ENCODE peak calls at places on chromosomes 3 and 15, in four cellular contexts. G is tibial artery, V is gastrocnemius medialis, U is PC-3. B is an unnamed sample.

GRCh38 chr3:194617827-194618226 is 15.4 kb downstream of the TMEM44 start:
- DNase-seq in G (no peak), V (no peak), U (peak; percentile 66), B (no peak)

GRCh38 chr3:128618398-128618726 is 32.3 kb downstream of the RPN1 start:
- DNase-seq in G (no peak), V (no peak), U (no peak), B (no peak)

GRCh38 chr3:19866751-19867347 is 67.2 kb downstream of the EFHB start:
- DNase-seq in G (peak; percentile 37), V (no peak), U (peak; percentile 82), B (peak; percentile 73)

GRCh38 chr3:126406389-126407296 is 11.9 kb downstream of the CFAP100 start:
- DNase-seq in G (no peak), V (no peak), U (no peak), B (peak; percentile 49)

GRCh38 chr3:50299929-50300680 is 900 bp upstream of the HYAL3 start:
- DNase-seq in G (no peak), V (no peak), U (no peak), B (no peak)

GRCh38 chr15:99566157-99566900 is 545 bp downstream of the MEF2A start:
- DNase-seq in G (peak; percentile 28), V (peak; percentile 39), U (peak; percentile 5), B (no peak)

GRCh38 chr15:41507820-41508290 is 5.8 kb downstream of the LTK start:
- DNase-seq in G (no peak), V (no peak), U (peak; percentile 92), B (no peak)

GRCh38 chr3:125587039-125587664 is 8.1 kb downstream of the OSBPL11 start:
- DNase-seq in G (no peak), V (no peak), U (peak; percentile 4), B (no peak)

GRCh38 chr3:143835312-143835711 is 13.0 kb downstream of the SLC9A9 start:
- DNase-seq in G (no peak), V (no peak), U (no peak), B (no peak)

GRCh38 chr3:141091416-141091815 is 40.3 kb downstream of the SPSB4 start:
- DNase-seq in G (no peak), V (no peak), U (no peak), B (no peak)

GRCh38 chr3:105414841-105415240 is 48.1 kb downstream of the ALCAM start:
- DNase-seq in G (no peak), V (no peak), U (no peak), B (no peak)

GRCh38 chr3:101928890-101929289 is 79.6 kb downstream of the NFKBIZ start:
- DNase-seq in G (no peak), V (no peak), U (peak; percentile 95), B (no peak)

GRCh38 chr15:89305395-89305794 is 29.2 kb downstream of the POLG start:
- DNase-seq in G (no peak), V (no peak), U (no peak), B (no peak)

GRCh38 chr3:99884484-99884883 is 66.8 kb downstream of the CMSS1 start:
- DNase-seq in G (no peak), V (no peak), U (no peak), B (no peak)

GRCh38 chr15:62636823-62637320 is 405.7 kb upstream of the TPM1 start:
- DNase-seq in G (no peak), V (no peak), U (no peak), B (no peak)

GRCh38 chr3:197007953-197008352 is 21.7 kb downstream of the MELTF start:
- DNase-seq in G (no peak), V (no peak), U (no peak), B (no peak)

GRCh38 chr3:174016186-174016585 is 618.6 kb downstream of the NLGN1 start:
- DNase-seq in G (no peak), V (no peak), U (peak; percentile 74), B (no peak)

GRCh38 chr3:23713641-23714040 is 92.1 kb upstream of the UBE2E1 start:
- DNase-seq in G (no peak), V (no peak), U (no peak), B (no peak)

GRCh38 chr3:64496786-64497560 is 190.8 kb downstream of the ADAMTS9 start:
- DNase-seq in G (no peak), V (no peak), U (no peak), B (no peak)

GRCh38 chr15:73748731-73749130 is 4.4 kb downstream of the INSYN1 start:
- DNase-seq in G (no peak), V (no peak), U (no peak), B (no peak)

GRCh38 chr3:71902258-71903128 is 117.5 kb upstream of the PROK2 start:
- DNase-seq in G (no peak), V (no peak), U (no peak), B (no peak)

GRCh38 chr3:127629462-127630403 is 748 bp downstream of the PODXL2 start:
- DNase-seq in G (no peak), V (no peak), U (no peak), B (no peak)

GRCh38 chr15:25777047-25777446 is 86.1 kb downstream of the ATP10A start:
- DNase-seq in G (no peak), V (no peak), U (no peak), B (no peak)

GRCh38 chr3:151638555-151638954 is 95.2 kb upstream of the AADACL2 start:
- DNase-seq in G (no peak), V (no peak), U (no peak), B (no peak)

GRCh38 chr15:63203451-63204090 is 14.2 kb downstream of the RAB8B start:
- DNase-seq in G (no peak), V (no peak), U (peak; percentile 18), B (no peak)

GRCh38 chr3:80263260-80263659 is 495.5 kb upstream of the ROBO1 start:
- DNase-seq in G (no peak), V (no peak), U (no peak), B (no peak)

GRCh38 chr3:50370594-50370993 is 11.3 kb upstream of the TMEM115 start:
- DNase-seq in G (no peak), V (no peak), U (peak; percentile 55), B (no peak)

GRCh38 chr3:152039887-152040286 is 166.4 kb downstream of the SUCNR1 start:
- DNase-seq in G (no peak), V (no peak), U (no peak), B (no peak)

GRCh38 chr3:161508852-161509477 is 12.4 kb downstream of the OTOL1 start:
- DNase-seq in G (no peak), V (no peak), U (peak; percentile 62), B (no peak)

GRCh38 chr3:156349111-156349510 is 205.8 kb downstream of the SSR3 start:
- DNase-seq in G (no peak), V (no peak), U (no peak), B (no peak)

GRCh38 chr3:14391033-14391432 is 11.4 kb upstream of the SLC6A6 start:
- DNase-seq in G (peak; percentile 71), V (peak; percentile 94), U (peak; percentile 54), B (peak; percentile 81)

GRCh38 chr15:44501768-44502366 is 35.1 kb upstream of the EIF3J start:
- DNase-seq in G (no peak), V (no peak), U (peak; percentile 48), B (no peak)

GRCh38 chr15:69610264-69610663 is 157.6 kb downstream of the RPLP1 start:
- DNase-seq in G (no peak), V (no peak), U (no peak), B (no peak)

GRCh38 chr3:145246291-145246690 is 914.7 kb downstream of the PLOD2 start:
- DNase-seq in G (no peak), V (no peak), U (no peak), B (no peak)
- H3K9me3 ChIP-seq in G (peaks cover 19% of the 10 kb centered on the region), V (no peaks in the 10 kb centered on the region), U (peaks cover 6% of the 10 kb centered on the region), B (peaks cover 18% of the 10 kb centered on the region)

GRCh38 chr3:155244206-155244605 is 49.3 kb downstream of the STRIT1 start:
- DNase-seq in G (no peak), V (no peak), U (no peak), B (no peak)

GRCh38 chr3:155242342-155242741 is 51.1 kb downstream of the STRIT1 start:
- DNase-seq in G (no peak), V (no peak), U (no peak), B (no peak)

GRCh38 chr3:155244699-155245098 is 48.8 kb downstream of the STRIT1 start:
- DNase-seq in G (no peak), V (no peak), U (no peak), B (no peak)

GRCh38 chr3:155241559-155241958 is 51.9 kb downstream of the STRIT1 start:
- DNase-seq in G (no peak), V (no peak), U (no peak), B (no peak)

DNA sequence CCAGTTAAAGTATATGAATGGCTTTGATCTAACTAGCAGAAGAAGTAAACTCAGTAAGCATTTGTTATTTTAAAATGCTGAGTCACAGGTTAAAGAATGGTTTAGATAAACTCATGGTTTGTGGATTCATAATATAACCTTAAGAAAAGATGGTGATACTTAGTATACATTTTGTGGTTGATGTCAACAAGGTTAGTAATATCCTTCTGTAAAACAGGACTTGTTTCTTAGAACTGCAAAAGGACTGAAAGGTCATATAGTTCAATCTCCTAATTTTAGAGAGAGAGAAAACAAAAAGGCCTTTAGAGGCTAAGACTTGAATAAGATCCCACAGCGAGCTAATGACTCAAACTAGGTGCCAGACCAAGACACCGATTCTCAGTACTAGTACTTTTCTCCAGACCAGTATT is 50.0 kb downstream of the STRIT1 start:
- DNase-seq in G (no peak), V (no peak), U (peak; percentile 44), B (no peak)
- H3K9me3 ChIP-seq in G (no peaks in the 10 kb centered on the region), V (no peaks in the 10 kb centered on the region), U (no peaks in the 10 kb centered on the region), B (no peaks in the 10 kb centered on the region)

DNA sequence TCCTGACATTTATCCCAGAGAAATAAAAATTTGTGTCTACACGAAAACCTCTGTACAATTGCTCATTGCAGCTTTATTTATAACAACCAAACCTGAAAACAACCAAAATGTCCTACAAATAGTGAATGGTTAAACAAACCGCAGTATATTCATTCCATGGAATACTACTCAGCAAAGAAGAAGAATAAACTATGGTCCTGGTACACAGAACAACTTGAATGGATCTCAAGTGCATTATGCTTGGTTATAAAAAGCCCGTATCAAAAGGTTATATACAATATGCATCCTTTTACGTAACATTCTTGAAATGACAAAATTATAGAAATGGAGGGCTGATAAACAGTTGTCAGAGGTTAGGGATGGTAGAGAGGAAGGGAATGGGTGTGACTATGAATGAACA is 3.7 kb downstream of the SEC22C start:
- DNase-seq in G (no peak), V (no peak), U (no peak), B (no peak)
- H3K9me3 ChIP-seq in G (peaks cover 7% of the 10 kb centered on the region), V (no peaks in the 10 kb centered on the region), U (peaks cover 7% of the 10 kb centered on the region), B (no peaks in the 10 kb centered on the region)

DNA sequence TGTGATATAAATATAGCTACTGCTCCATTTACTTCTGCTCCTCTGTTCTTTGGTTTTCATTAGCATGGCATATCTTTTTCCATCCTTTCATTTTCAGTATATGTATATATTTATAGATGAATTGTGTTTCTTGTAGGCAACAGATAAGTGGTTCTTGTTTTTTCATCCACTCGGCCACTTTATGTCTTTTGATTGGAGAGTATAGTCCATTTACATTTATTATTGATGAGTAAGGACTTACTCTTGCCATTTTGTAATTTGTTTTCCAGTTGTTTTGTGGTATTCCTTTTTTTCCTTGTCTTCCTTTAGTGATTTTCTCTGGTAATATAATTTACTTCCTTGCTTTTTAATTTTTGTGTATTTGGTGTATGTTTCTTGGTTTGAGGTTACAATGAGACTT is 26.8 kb upstream of the COPB2 start:
- DNase-seq in G (no peak), V (no peak), U (no peak), B (no peak)
- H3K9me3 ChIP-seq in G (peaks cover 54% of the 10 kb centered on the region), V (peaks cover 8% of the 10 kb centered on the region), U (no peaks in the 10 kb centered on the region), B (peaks cover 17% of the 10 kb centered on the region)

B was measured in ascending aorta.